ENCODE peak calls at places on chromosomes 13 and 19, in eight cellular contexts. N is NCI-H460; L is stimulated activated CD8-positive, alpha-beta memory T cell treated with anti-CD3 and anti-CD28 coated beads, Interleukin-4, amount 100 ng/mL, for 48 hours; J is Peyer's patch; B is H1; W is cardiac fibroblast; D is HCT116; M is AML-193. A is an unnamed sample.
A peak's percentile ranks its signal among the peaks of the same experiment; 100 is the strongest.

GRCh38 chr13:44274838-44275237 is 98.8 kb upstream of the SERP2 start:
- DNase-seq in L (peak; percentile 34), M (no peak), D (no peak), W (no peak), N (no peak), B (no peak), J (no peak), A (no peak)

GRCh38 chr19:13865578-13866462 is 11.1 kb upstream of the NANOS3 start:
- DNase-seq in B (no peak), W (no peak), N (no peak), D (no peak), M (no peak), L (no peak), J (no peak), A (no peak)

GRCh38 chr13:109479534-109479933 is 306.8 kb downstream of the IRS2 start:
- DNase-seq in J (no peak), B (no peak), L (no peak), N (no peak), W (no peak), D (no peak), M (no peak), A (no peak)

GRCh38 chr19:12090807-12091206 is 26.3 kb downstream of the ZNF844 start:
- DNase-seq in L (peak; percentile 86), W (peak; percentile 73), M (peak; percentile 69), J (peak; percentile 31), D (no peak), B (no peak), N (no peak), A (no peak)

GRCh38 chr19:10766049-10766623 is 48.3 kb downstream of the DNM2 start:
- DNase-seq in M (no peak), L (no peak), D (no peak), B (no peak), J (no peak), N (no peak), W (no peak), A (no peak)

GRCh38 chr13:44117351-44117750 is 237.6 kb downstream of the LACC1 start:
- DNase-seq in N (no peak), D (no peak), M (no peak), W (peak; percentile 52), J (no peak), L (no peak), B (no peak), A (no peak)

GRCh38 chr19:6800991-6801396 is 28.5 kb downstream of the VAV1 start:
- DNase-seq in B (no peak), D (peak; percentile 39), J (no peak), L (no peak), W (peak; percentile 59), M (no peak), N (peak; percentile 95), A (no peak)

GRCh38 chr19:44943801-44944249 is 1.8 kb downstream of the APOC4 start:
- DNase-seq in L (no peak), B (no peak), J (peak; percentile 78), D (no peak), W (no peak), N (no peak), M (peak; percentile 81), A (peak; percentile 91)

GRCh38 chr13:44267966-44268365 is 105.7 kb upstream of the SERP2 start:
- DNase-seq in L (no peak), N (no peak), D (no peak), M (no peak), B (no peak), J (no peak), W (peak; percentile 91), A (no peak)

GRCh38 chr13:50129923-50130685 is 114.9 kb downstream of the KCNRG start:
- DNase-seq in W (peak; percentile 59), D (no peak), J (peak; percentile 26), B (no peak), L (peak; percentile 46), N (no peak), M (no peak), A (no peak)

GRCh38 chr19:46841458-46842083 is 9.1 kb downstream of the AP2S1 start:
- DNase-seq in W (peak; percentile 49), N (no peak), B (no peak), L (no peak), M (no peak), D (no peak), J (no peak), A (no peak)

GRCh38 chr19:47778954-47779351 is 450 bp downstream of the SELENOW start:
- DNase-seq in J (no peak), D (no peak), L (peak; percentile 44), N (no peak), M (no peak), W (peak; percentile 22), B (no peak), A (no peak)

GRCh38 chr19:11499890-11500420 is 5.7 kb downstream of the ZNF653 start:
- DNase-seq in W (no peak), J (no peak), N (no peak), D (no peak), L (no peak), M (no peak), B (no peak), A (no peak)

GRCh38 chr13:21556051-21556450 is 47.9 kb downstream of the MICU2 start:
- DNase-seq in L (no peak), W (peak; percentile 6), D (no peak), B (no peak), M (peak; percentile 37), N (no peak), J (no peak), A (no peak)